ENCODE peak calls at places on chromosomes 3 and 15, in eight cellular contexts. One of them, this sample, is unnamed.

GRCh38 chr15:55267401-55268053 is 22.1 kb downstream of the RAB27A start:
- DNase-seq in dorsolateral prefrontal cortex: no peak
- DNase-seq in CD4-positive, CD25-positive, alpha-beta regulatory T cell: peak
- DNase-seq in H7: no peak
- DNase-seq in transverse colon: peak
- DNase-seq in heart right ventricle: peak
- DNase-seq in PC-3: no peak
- DNase-seq in GM23338: no peak
- DNase-seq in this sample: peak

GRCh38 chr3:48039487-48040190 is 23.4 kb upstream of the MAP4 start:
- DNase-seq in transverse colon: no peak
- DNase-seq in CD4-positive, CD25-positive, alpha-beta regulatory T cell: no peak
- DNase-seq in GM23338: peak
- DNase-seq in H7: peak
- DNase-seq in heart right ventricle: no peak
- DNase-seq in dorsolateral prefrontal cortex: no peak
- DNase-seq in PC-3: peak
- DNase-seq in this sample: no peak

GRCh38 chr15:66006986-66007385 is 137.7 kb downstream of the RAB11A start:
- DNase-seq in transverse colon: no peak
- DNase-seq in H7: no peak
- DNase-seq in heart right ventricle: no peak
- DNase-seq in dorsolateral prefrontal cortex: no peak
- DNase-seq in CD4-positive, CD25-positive, alpha-beta regulatory T cell: no peak
- DNase-seq in GM23338: no peak
- DNase-seq in PC-3: peak
- DNase-seq in this sample: no peak

GRCh38 chr3:124584552-124585391 is 145.5 kb upstream of the UMPS start:
- DNase-seq in H7: peak
- DNase-seq in transverse colon: peak
- DNase-seq in GM23338: peak
- DNase-seq in PC-3: peak
- DNase-seq in dorsolateral prefrontal cortex: peak
- DNase-seq in heart right ventricle: peak
- DNase-seq in CD4-positive, CD25-positive, alpha-beta regulatory T cell: no peak
- DNase-seq in this sample: peak

GRCh38 chr3:64501298-64501906 is 186.4 kb downstream of the ADAMTS9 start:
- DNase-seq in PC-3: no peak
- DNase-seq in transverse colon: no peak
- DNase-seq in CD4-positive, CD25-positive, alpha-beta regulatory T cell: no peak
- DNase-seq in H7: no peak
- DNase-seq in heart right ventricle: no peak
- DNase-seq in GM23338: no peak
- DNase-seq in dorsolateral prefrontal cortex: no peak
- DNase-seq in this sample: no peak

GRCh38 chr3:4036046-4036445 is 236.8 kb downstream of the LRRN1 start:
- DNase-seq in PC-3: no peak
- DNase-seq in heart right ventricle: no peak
- DNase-seq in transverse colon: no peak
- DNase-seq in H7: no peak
- DNase-seq in GM23338: no peak
- DNase-seq in dorsolateral prefrontal cortex: no peak
- DNase-seq in CD4-positive, CD25-positive, alpha-beta regulatory T cell: no peak
- DNase-seq in this sample: no peak

GRCh38 chr15:81950841-81951414 is 94.9 kb downstream of the MEX3B start:
- DNase-seq in heart right ventricle: no peak
- DNase-seq in dorsolateral prefrontal cortex: no peak
- DNase-seq in GM23338: peak
- DNase-seq in H7: peak
- DNase-seq in transverse colon: no peak
- DNase-seq in CD4-positive, CD25-positive, alpha-beta regulatory T cell: no peak
- DNase-seq in PC-3: no peak
- DNase-seq in this sample: no peak

GRCh38 chr15:70376031-70376928 is 278.6 kb upstream of the TLE3 start:
- DNase-seq in CD4-positive, CD25-positive, alpha-beta regulatory T cell: no peak
- DNase-seq in GM23338: peak
- DNase-seq in heart right ventricle: no peak
- DNase-seq in H7: peak
- DNase-seq in dorsolateral prefrontal cortex: no peak
- DNase-seq in PC-3: no peak
- DNase-seq in transverse colon: no peak
- DNase-seq in this sample: peak

GRCh38 chr3:4712109-4712508 is 219.0 kb downstream of the ITPR1 start:
- DNase-seq in PC-3: peak
- DNase-seq in GM23338: peak
- DNase-seq in CD4-positive, CD25-positive, alpha-beta regulatory T cell: no peak
- DNase-seq in heart right ventricle: no peak
- DNase-seq in transverse colon: peak
- DNase-seq in H7: no peak
- DNase-seq in dorsolateral prefrontal cortex: no peak
- DNase-seq in this sample: no peak

GRCh38 chr3:126111566-126112475 is 27.9 kb upstream of the SLC41A3 start:
- DNase-seq in dorsolateral prefrontal cortex: no peak
- DNase-seq in PC-3: no peak
- DNase-seq in GM23338: no peak
- DNase-seq in transverse colon: peak
- DNase-seq in heart right ventricle: no peak
- DNase-seq in H7: peak
- DNase-seq in CD4-positive, CD25-positive, alpha-beta regulatory T cell: no peak
- DNase-seq in this sample: peak

GRCh38 chr3:43707998-43708397 is 17.3 kb downstream of the ABHD5 start:
- DNase-seq in GM23338: no peak
- DNase-seq in H7: no peak
- DNase-seq in heart right ventricle: no peak
- DNase-seq in transverse colon: no peak
- DNase-seq in dorsolateral prefrontal cortex: no peak
- DNase-seq in PC-3: peak
- DNase-seq in CD4-positive, CD25-positive, alpha-beta regulatory T cell: no peak
- DNase-seq in this sample: no peak

GRCh38 chr15:99303881-99304280 is 52.6 kb downstream of the LRRC28 start:
- DNase-seq in GM23338: no peak
- DNase-seq in heart right ventricle: no peak
- DNase-seq in CD4-positive, CD25-positive, alpha-beta regulatory T cell: no peak
- DNase-seq in dorsolateral prefrontal cortex: no peak
- DNase-seq in H7: no peak
- DNase-seq in PC-3: no peak
- DNase-seq in transverse colon: no peak
- DNase-seq in this sample: no peak

GRCh38 chr15:71136159-71137137 is 21.2 kb downstream of the THSD4 start:
- DNase-seq in dorsolateral prefrontal cortex: no peak
- DNase-seq in transverse colon: no peak
- DNase-seq in CD4-positive, CD25-positive, alpha-beta regulatory T cell: no peak
- DNase-seq in H7: no peak
- DNase-seq in PC-3: peak
- DNase-seq in GM23338: peak
- DNase-seq in heart right ventricle: no peak
- DNase-seq in this sample: no peak

DNA sequence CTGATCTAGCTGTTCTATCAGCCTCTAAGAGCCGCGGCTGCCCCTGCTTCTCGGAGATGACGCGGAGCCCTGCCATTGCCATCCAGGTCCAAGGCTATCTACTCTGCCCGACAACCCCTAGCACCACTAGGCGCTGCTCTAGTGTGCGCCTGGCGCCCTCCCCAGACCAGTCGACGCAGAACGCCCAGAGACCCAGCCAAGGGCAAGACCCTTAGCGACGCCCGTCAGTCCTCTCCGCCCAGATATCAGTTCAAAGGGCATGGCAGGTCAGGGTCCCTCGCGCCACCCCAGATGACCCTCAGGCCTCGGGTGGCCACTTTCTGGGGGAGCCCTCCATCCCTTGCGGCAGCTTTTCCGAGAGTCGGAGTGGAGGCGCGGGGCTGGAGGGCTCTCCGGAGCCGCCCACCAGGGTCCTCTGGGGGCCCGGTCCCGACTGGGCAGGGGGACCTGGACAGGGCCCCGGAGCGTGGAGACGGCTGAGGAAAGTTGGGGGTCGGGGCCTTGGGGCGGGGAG is 371 bp upstream of the CLSTN2 start:
- DNase-seq in H7: peak
- DNase-seq in heart right ventricle: peak
- DNase-seq in GM23338: peak
- DNase-seq in PC-3: no peak
- DNase-seq in CD4-positive, CD25-positive, alpha-beta regulatory T cell: no peak
- DNase-seq in transverse colon: peak
- DNase-seq in dorsolateral prefrontal cortex: peak
- DNase-seq in this sample: no peak
- H3K4me3 ChIP-seq in H7: peak
- H3K4me3 ChIP-seq in heart right ventricle: peak
- H3K4me3 ChIP-seq in GM23338: peak
- H3K4me3 ChIP-seq in PC-3: no peak
- H3K4me3 ChIP-seq in CD4-positive, CD25-positive, alpha-beta regulatory T cell: no peak
- H3K4me3 ChIP-seq in transverse colon: no peak
- H3K4me3 ChIP-seq in dorsolateral prefrontal cortex: peak
- H3K4me3 ChIP-seq in this sample: peak

DNA sequence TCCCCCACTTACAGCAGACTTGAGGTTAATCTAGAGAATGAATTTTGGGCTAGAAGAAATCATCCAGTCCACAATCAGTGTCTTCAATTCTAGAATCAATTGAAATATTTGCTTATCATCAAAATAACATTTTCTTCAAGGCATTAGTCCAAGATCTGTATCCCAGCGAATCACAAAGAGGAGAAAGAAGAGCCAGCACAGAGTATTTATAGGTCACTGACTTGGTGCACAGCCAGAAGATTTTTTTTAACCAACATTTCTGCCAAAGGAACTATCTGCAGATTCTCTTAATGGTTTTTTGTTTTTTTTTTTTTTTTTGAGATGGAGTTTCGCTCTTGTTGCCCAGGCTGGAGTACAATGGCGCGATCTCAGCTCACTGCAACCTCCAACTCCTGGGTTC is 178.2 kb downstream of the TNIK start:
- DNase-seq in CD4-positive, CD25-positive, alpha-beta regulatory T cell: no peak
- DNase-seq in H7: no peak
- DNase-seq in PC-3: no peak
- DNase-seq in transverse colon: no peak
- DNase-seq in heart right ventricle: no peak
- DNase-seq in dorsolateral prefrontal cortex: no peak
- DNase-seq in GM23338: no peak
- DNase-seq in this sample: no peak
- H3K4me3 ChIP-seq in CD4-positive, CD25-positive, alpha-beta regulatory T cell: no peak
- H3K4me3 ChIP-seq in H7: no peak
- H3K4me3 ChIP-seq in PC-3: no peak
- H3K4me3 ChIP-seq in transverse colon: no peak
- H3K4me3 ChIP-seq in heart right ventricle: no peak
- H3K4me3 ChIP-seq in dorsolateral prefrontal cortex: no peak
- H3K4me3 ChIP-seq in GM23338: no peak
- H3K4me3 ChIP-seq in this sample: no peak

DNA sequence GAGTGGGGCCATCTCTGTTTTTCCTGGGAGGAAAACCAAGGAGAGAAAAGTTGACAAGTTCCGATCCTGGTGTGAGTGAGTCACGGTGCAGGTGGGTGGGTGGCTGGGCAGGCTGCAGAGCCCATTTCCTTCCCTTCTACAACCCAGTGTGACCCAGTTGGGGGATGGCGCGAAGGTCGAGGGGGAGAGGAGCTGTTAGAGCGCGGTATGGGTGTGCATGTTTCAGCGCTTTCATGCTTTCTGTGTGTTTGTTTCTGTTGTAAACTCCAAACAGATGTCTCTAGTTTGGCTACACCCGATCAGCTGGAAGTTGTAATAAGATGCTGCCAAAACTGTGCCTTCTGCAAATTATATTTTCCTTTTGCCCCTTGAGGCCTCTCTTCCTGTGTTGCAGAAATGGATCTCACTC is 3.8 kb downstream of the FAM43A start:
- DNase-seq in GM23338: no peak
- DNase-seq in PC-3: peak
- DNase-seq in H7: no peak
- DNase-seq in dorsolateral prefrontal cortex: no peak
- DNase-seq in heart right ventricle: peak
- DNase-seq in CD4-positive, CD25-positive, alpha-beta regulatory T cell: no peak
- DNase-seq in transverse colon: no peak
- DNase-seq in this sample: peak
- H3K4me3 ChIP-seq in GM23338: no peak
- H3K4me3 ChIP-seq in PC-3: peak
- H3K4me3 ChIP-seq in H7: no peak
- H3K4me3 ChIP-seq in dorsolateral prefrontal cortex: no peak
- H3K4me3 ChIP-seq in heart right ventricle: no peak
- H3K4me3 ChIP-seq in CD4-positive, CD25-positive, alpha-beta regulatory T cell: no peak
- H3K4me3 ChIP-seq in transverse colon: no peak
- H3K4me3 ChIP-seq in this sample: peak

DNA sequence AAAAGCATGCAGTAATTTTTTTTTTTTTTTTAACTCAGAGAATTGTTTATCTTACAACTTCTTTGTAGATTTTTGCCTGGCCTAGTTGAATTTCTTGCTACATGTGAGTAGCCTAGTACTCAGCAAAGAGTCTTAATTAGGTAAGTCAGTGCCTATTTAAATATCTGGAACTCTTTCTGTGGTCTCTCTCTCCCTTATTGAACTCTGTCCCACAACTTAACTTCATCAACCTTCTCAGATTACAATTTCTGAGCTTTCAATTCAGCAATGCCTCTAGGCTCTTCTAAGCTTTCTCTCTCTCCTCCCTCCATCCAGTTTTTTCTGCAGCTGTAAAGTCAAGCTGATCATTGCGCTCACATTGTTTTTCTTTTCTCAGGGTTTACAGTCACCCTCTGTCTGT is 517.6 kb upstream of the ROBO1 start:
- DNase-seq in GM23338: peak
- DNase-seq in PC-3: peak
- DNase-seq in transverse colon: no peak
- DNase-seq in H7: no peak
- DNase-seq in heart right ventricle: no peak
- DNase-seq in dorsolateral prefrontal cortex: no peak
- DNase-seq in CD4-positive, CD25-positive, alpha-beta regulatory T cell: no peak
- DNase-seq in this sample: no peak
- H3K4me3 ChIP-seq in GM23338: no peak
- H3K4me3 ChIP-seq in PC-3: no peak
- H3K4me3 ChIP-seq in transverse colon: no peak
- H3K4me3 ChIP-seq in H7: no peak
- H3K4me3 ChIP-seq in heart right ventricle: no peak
- H3K4me3 ChIP-seq in dorsolateral prefrontal cortex: no peak
- H3K4me3 ChIP-seq in CD4-positive, CD25-positive, alpha-beta regulatory T cell: no peak
- H3K4me3 ChIP-seq in this sample: no peak

DNA sequence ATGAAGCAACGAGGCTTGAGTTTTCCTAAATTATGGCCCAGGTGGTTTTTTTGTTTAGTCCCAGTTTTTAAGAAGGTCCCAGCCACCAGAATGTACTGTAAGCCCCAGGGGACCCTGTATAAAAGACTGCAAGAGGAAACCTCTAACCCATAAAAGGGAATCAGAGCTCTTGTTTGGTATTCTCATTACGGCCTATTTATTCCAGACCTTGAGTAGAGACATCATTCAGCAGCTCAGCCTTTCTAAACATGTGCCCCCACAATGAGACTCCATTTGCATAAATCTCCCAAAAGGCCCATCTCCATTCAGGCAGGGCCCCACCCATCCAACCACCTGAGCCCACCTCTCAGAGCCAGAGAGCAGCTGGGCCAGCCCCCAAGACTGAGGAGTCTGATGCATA is 25.7 kb downstream of the ZDHHC3 start:
- DNase-seq in GM23338: peak
- DNase-seq in transverse colon: no peak
- DNase-seq in dorsolateral prefrontal cortex: no peak
- DNase-seq in PC-3: no peak
- DNase-seq in heart right ventricle: no peak
- DNase-seq in CD4-positive, CD25-positive, alpha-beta regulatory T cell: no peak
- DNase-seq in H7: peak
- DNase-seq in this sample: no peak
- H3K4me3 ChIP-seq in GM23338: no peak
- H3K4me3 ChIP-seq in transverse colon: no peak
- H3K4me3 ChIP-seq in dorsolateral prefrontal cortex: no peak
- H3K4me3 ChIP-seq in PC-3: no peak
- H3K4me3 ChIP-seq in heart right ventricle: no peak
- H3K4me3 ChIP-seq in CD4-positive, CD25-positive, alpha-beta regulatory T cell: no peak
- H3K4me3 ChIP-seq in H7: no peak
- H3K4me3 ChIP-seq in this sample: no peak